ENCODE peak calls at places on chromosomes 6 and 20, in six cellular contexts. One of them, this sample, is unnamed.

GRCh38 chr20:13863244-13863643 is 78.4 kb downstream of the NDUFAF5 start:
- DNase-seq in upper lobe of right lung: no peak
- DNase-seq in IMR-90: no peak
- DNase-seq in tibial nerve: no peak
- DNase-seq in GM12878: no peak
- DNase-seq in uterus: no peak
- DNase-seq in this sample: no peak

GRCh38 chr6:40022867-40023266 is 88.6 kb upstream of the MOCS1 start:
- DNase-seq in tibial nerve: no peak
- DNase-seq in upper lobe of right lung: no peak
- DNase-seq in uterus: no peak
- DNase-seq in GM12878: peak; percentile 15
- DNase-seq in IMR-90: no peak
- DNase-seq in this sample: no peak

GRCh38 chr6:51976374-51976773 is 111.0 kb downstream of the PKHD1 start:
- DNase-seq in IMR-90: no peak
- DNase-seq in upper lobe of right lung: no peak
- DNase-seq in uterus: no peak
- DNase-seq in GM12878: no peak
- DNase-seq in tibial nerve: no peak
- DNase-seq in this sample: no peak

GRCh38 chr20:45426621-45427020 is 10.7 kb downstream of the PIGT start:
- DNase-seq in IMR-90: no peak
- DNase-seq in uterus: no peak
- DNase-seq in tibial nerve: no peak
- DNase-seq in GM12878: no peak
- DNase-seq in upper lobe of right lung: no peak
- DNase-seq in this sample: no peak

GRCh38 chr20:57092112-57092899 is 174.1 kb downstream of the BMP7 start:
- DNase-seq in tibial nerve: peak; percentile 39
- DNase-seq in upper lobe of right lung: peak; percentile 74
- DNase-seq in IMR-90: peak; percentile 26
- DNase-seq in GM12878: peak; percentile 2
- DNase-seq in uterus: peak; percentile 19
- DNase-seq in this sample: no peak

GRCh38 chr6:149990672-149991402 is 27.1 kb downstream of the ULBP1 start:
- DNase-seq in uterus: no peak
- DNase-seq in tibial nerve: no peak
- DNase-seq in IMR-90: no peak
- DNase-seq in GM12878: no peak
- DNase-seq in upper lobe of right lung: no peak
- DNase-seq in this sample: no peak

GRCh38 chr6:50602191-50602810 is 111.0 kb upstream of the TFAP2D start:
- DNase-seq in tibial nerve: no peak
- DNase-seq in uterus: no peak
- DNase-seq in IMR-90: peak; percentile 21
- DNase-seq in GM12878: no peak
- DNase-seq in upper lobe of right lung: no peak
- DNase-seq in this sample: no peak

GRCh38 chr6:91029211-91029610 is 442.3 kb upstream of the MAP3K7 start:
- DNase-seq in upper lobe of right lung: no peak
- DNase-seq in uterus: no peak
- DNase-seq in IMR-90: no peak
- DNase-seq in GM12878: no peak
- DNase-seq in tibial nerve: no peak
- DNase-seq in this sample: no peak

GRCh38 chr20:14264869-14265268 is 72.5 kb downstream of the FLRT3 start:
- DNase-seq in upper lobe of right lung: no peak
- DNase-seq in GM12878: no peak
- DNase-seq in tibial nerve: no peak
- DNase-seq in IMR-90: peak; percentile 37
- DNase-seq in uterus: no peak
- DNase-seq in this sample: no peak

GRCh38 chr6:76831299-76831698 is 632.0 kb downstream of the HTR1B start:
- DNase-seq in GM12878: no peak
- DNase-seq in upper lobe of right lung: no peak
- DNase-seq in IMR-90: no peak
- DNase-seq in uterus: no peak
- DNase-seq in tibial nerve: no peak
- DNase-seq in this sample: no peak

GRCh38 chr6:104784884-104785283 is 74.8 kb downstream of the HACE1 start:
- DNase-seq in uterus: no peak
- DNase-seq in upper lobe of right lung: no peak
- DNase-seq in tibial nerve: no peak
- DNase-seq in GM12878: no peak
- DNase-seq in IMR-90: peak; percentile 41
- DNase-seq in this sample: no peak

GRCh38 chr6:107670792-107671199 is 153.3 kb downstream of the SCML4 start:
- DNase-seq in upper lobe of right lung: no peak
- DNase-seq in GM12878: peak; percentile 66
- DNase-seq in IMR-90: peak; percentile 67
- DNase-seq in tibial nerve: no peak
- DNase-seq in uterus: peak; percentile 35
- DNase-seq in this sample: peak; percentile 67

GRCh38 chr6:136920216-136920857 is 1.8 kb upstream of the SLC35D3 start:
- DNase-seq in IMR-90: no peak
- DNase-seq in uterus: no peak
- DNase-seq in upper lobe of right lung: no peak
- DNase-seq in tibial nerve: no peak
- DNase-seq in GM12878: no peak
- DNase-seq in this sample: no peak

GRCh38 chr6:125846292-125847024 is 55.7 kb downstream of the NCOA7 start:
- DNase-seq in upper lobe of right lung: no peak
- DNase-seq in IMR-90: no peak
- DNase-seq in GM12878: no peak
- DNase-seq in tibial nerve: no peak
- DNase-seq in uterus: no peak
- DNase-seq in this sample: no peak

GRCh38 chr20:32524871-32525501 is 60.1 kb downstream of the NOL4L start:
- DNase-seq in tibial nerve: peak; percentile 40
- DNase-seq in upper lobe of right lung: peak; percentile 85
- DNase-seq in IMR-90: no peak
- DNase-seq in uterus: no peak
- DNase-seq in GM12878: no peak
- DNase-seq in this sample: peak; percentile 77

GRCh38 chr6:34032856-34033255 is 113.0 kb downstream of the GRM4 start:
- DNase-seq in IMR-90: no peak
- DNase-seq in uterus: no peak
- DNase-seq in upper lobe of right lung: no peak
- DNase-seq in tibial nerve: no peak
- DNase-seq in GM12878: no peak
- DNase-seq in this sample: no peak

GRCh38 chr6:100452998-100453397 is 11.7 kb downstream of the SIM1 start:
- DNase-seq in IMR-90: no peak
- DNase-seq in uterus: no peak
- DNase-seq in tibial nerve: no peak
- DNase-seq in GM12878: no peak
- DNase-seq in upper lobe of right lung: no peak
- DNase-seq in this sample: no peak
- H3K9me3 ChIP-seq in IMR-90: peaks cover 46% of the 10 kb centered on the region
- H3K9me3 ChIP-seq in uterus: no peaks in the 10 kb centered on the region
- H3K9me3 ChIP-seq in tibial nerve: no peaks in the 10 kb centered on the region
- H3K9me3 ChIP-seq in GM12878: peaks cover 3% of the 10 kb centered on the region
- H3K9me3 ChIP-seq in upper lobe of right lung: no peaks in the 10 kb centered on the region
- H3K9me3 ChIP-seq in this sample: peaks cover 8% of the 10 kb centered on the region

GRCh38 chr20:55961351-55962320 is 43.7 kb downstream of the CBLN4 start:
- DNase-seq in upper lobe of right lung: no peak
- DNase-seq in IMR-90: no peak
- DNase-seq in tibial nerve: peak; percentile 21
- DNase-seq in uterus: peak; percentile 69
- DNase-seq in GM12878: no peak
- DNase-seq in this sample: no peak
- H3K9me3 ChIP-seq in upper lobe of right lung: no peaks in the 10 kb centered on the region
- H3K9me3 ChIP-seq in IMR-90: peaks cover 5% of the 10 kb centered on the region
- H3K9me3 ChIP-seq in tibial nerve: no peaks in the 10 kb centered on the region
- H3K9me3 ChIP-seq in uterus: no peaks in the 10 kb centered on the region
- H3K9me3 ChIP-seq in GM12878: no peaks in the 10 kb centered on the region
- H3K9me3 ChIP-seq in this sample: no peaks in the 10 kb centered on the region

DNA sequence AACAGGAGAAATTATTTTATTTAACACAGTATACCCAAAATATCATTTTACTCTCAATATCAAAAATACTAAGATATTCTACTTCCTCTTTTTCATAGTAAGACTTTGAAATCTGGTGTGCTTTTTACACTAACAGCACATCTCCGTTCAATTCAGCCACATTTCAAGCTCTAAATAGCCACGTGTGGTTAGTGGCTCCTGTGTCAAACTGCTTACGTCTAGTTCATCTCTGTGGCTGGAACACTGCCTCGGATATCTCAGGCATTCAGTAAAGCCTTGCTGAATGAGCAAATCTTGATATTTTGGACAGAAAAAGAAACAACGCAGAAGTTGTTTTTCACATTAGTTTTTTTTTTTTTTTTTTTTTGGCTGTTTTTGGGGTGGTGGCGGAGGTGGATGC is 136.1 kb downstream of the EYA4 start:
- DNase-seq in GM12878: no peak
- DNase-seq in tibial nerve: no peak
- DNase-seq in IMR-90: no peak
- DNase-seq in upper lobe of right lung: no peak
- DNase-seq in uterus: no peak
- DNase-seq in this sample: no peak
- H3K9me3 ChIP-seq in GM12878: no peaks in the 10 kb centered on the region
- H3K9me3 ChIP-seq in tibial nerve: no peaks in the 10 kb centered on the region
- H3K9me3 ChIP-seq in IMR-90: no peaks in the 10 kb centered on the region
- H3K9me3 ChIP-seq in upper lobe of right lung: no peaks in the 10 kb centered on the region
- H3K9me3 ChIP-seq in uterus: no peaks in the 10 kb centered on the region
- H3K9me3 ChIP-seq in this sample: no peaks in the 10 kb centered on the region

GRCh38 chr6:45215759-45216158 is 112.4 kb upstream of the RUNX2 start:
- DNase-seq in upper lobe of right lung: no peak
- DNase-seq in uterus: no peak
- DNase-seq in GM12878: no peak
- DNase-seq in tibial nerve: no peak
- DNase-seq in IMR-90: no peak
- DNase-seq in this sample: no peak

GRCh38 chr6:45209762-45210161 is 118.4 kb upstream of the RUNX2 start:
- DNase-seq in upper lobe of right lung: no peak
- DNase-seq in IMR-90: peak; percentile 4
- DNase-seq in uterus: no peak
- DNase-seq in GM12878: no peak
- DNase-seq in tibial nerve: no peak
- DNase-seq in this sample: no peak

DNA sequence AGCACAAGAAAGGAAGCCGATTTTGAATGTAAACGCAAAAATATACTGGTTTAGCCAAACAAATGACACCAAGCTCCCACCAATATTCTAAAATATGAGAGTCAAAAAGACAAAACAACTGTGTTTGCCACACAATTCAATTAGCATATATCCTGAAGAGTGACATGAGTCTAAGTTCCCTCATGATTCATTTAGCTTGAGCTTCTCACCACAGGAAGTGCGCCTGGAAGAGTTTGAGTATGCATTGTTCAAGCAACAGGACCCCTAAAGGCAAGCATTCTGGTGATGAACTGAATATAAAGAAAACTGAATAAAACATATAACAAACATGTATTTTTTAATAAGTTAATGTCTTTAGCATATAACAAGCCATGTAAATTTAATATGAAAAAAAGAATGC is 115.2 kb upstream of the RUNX2 start:
- DNase-seq in IMR-90: no peak
- DNase-seq in tibial nerve: no peak
- DNase-seq in uterus: no peak
- DNase-seq in GM12878: no peak
- DNase-seq in upper lobe of right lung: no peak
- DNase-seq in this sample: no peak
- H3K9me3 ChIP-seq in IMR-90: peaks cover 2% of the 10 kb centered on the region
- H3K9me3 ChIP-seq in tibial nerve: peaks cover 14% of the 10 kb centered on the region
- H3K9me3 ChIP-seq in uterus: peaks cover 12% of the 10 kb centered on the region
- H3K9me3 ChIP-seq in GM12878: no peaks in the 10 kb centered on the region
- H3K9me3 ChIP-seq in upper lobe of right lung: peaks cover 4% of the 10 kb centered on the region
- H3K9me3 ChIP-seq in this sample: peaks cover 4% of the 10 kb centered on the region

DNA sequence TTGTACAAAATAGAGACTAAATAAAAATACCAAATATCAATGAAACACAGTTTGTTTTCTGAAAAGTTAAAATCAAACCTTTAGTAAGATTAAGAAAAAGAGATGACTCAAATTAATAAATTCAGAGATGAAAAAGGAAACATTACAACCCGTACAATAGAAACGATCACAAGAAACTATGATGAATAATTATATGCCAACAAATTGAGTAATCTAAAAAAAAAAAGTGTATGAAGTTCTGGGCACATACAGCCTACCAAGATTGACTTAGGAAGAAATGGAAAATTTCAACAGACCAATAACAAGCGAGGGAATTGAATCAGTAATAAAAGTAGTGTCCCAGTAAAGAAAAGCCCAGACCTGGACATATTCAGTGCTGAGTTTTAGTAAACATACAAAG is 94.8 kb downstream of the STXBP5 start:
- DNase-seq in upper lobe of right lung: no peak
- DNase-seq in uterus: no peak
- DNase-seq in IMR-90: no peak
- DNase-seq in tibial nerve: no peak
- DNase-seq in GM12878: no peak
- DNase-seq in this sample: no peak
- H3K9me3 ChIP-seq in upper lobe of right lung: no peaks in the 10 kb centered on the region
- H3K9me3 ChIP-seq in uterus: no peaks in the 10 kb centered on the region
- H3K9me3 ChIP-seq in IMR-90: peaks cover 16% of the 10 kb centered on the region
- H3K9me3 ChIP-seq in tibial nerve: peaks cover 8% of the 10 kb centered on the region
- H3K9me3 ChIP-seq in GM12878: peaks cover 13% of the 10 kb centered on the region
- H3K9me3 ChIP-seq in this sample: no peaks in the 10 kb centered on the region

GRCh38 chr20:40807094-40807623 is 118.1 kb upstream of the MAFB start:
- DNase-seq in tibial nerve: no peak
- DNase-seq in upper lobe of right lung: no peak
- DNase-seq in IMR-90: no peak
- DNase-seq in uterus: no peak
- DNase-seq in GM12878: no peak
- DNase-seq in this sample: no peak

GRCh38 chr20:40803381-40803780 is 114.3 kb upstream of the MAFB start:
- DNase-seq in IMR-90: no peak
- DNase-seq in uterus: no peak
- DNase-seq in tibial nerve: no peak
- DNase-seq in upper lobe of right lung: no peak
- DNase-seq in GM12878: no peak
- DNase-seq in this sample: no peak

GRCh38 chr20:40798066-40798465 is 109.0 kb upstream of the MAFB start:
- DNase-seq in uterus: no peak
- DNase-seq in upper lobe of right lung: no peak
- DNase-seq in IMR-90: no peak
- DNase-seq in GM12878: no peak
- DNase-seq in tibial nerve: no peak
- DNase-seq in this sample: no peak

GRCh38 chr20:40805592-40805991 is 116.6 kb upstream of the MAFB start:
- DNase-seq in tibial nerve: no peak
- DNase-seq in GM12878: no peak
- DNase-seq in IMR-90: no peak
- DNase-seq in upper lobe of right lung: no peak
- DNase-seq in uterus: no peak
- DNase-seq in this sample: no peak

GRCh38 chr20:40802886-40803285 is 113.8 kb upstream of the MAFB start:
- DNase-seq in upper lobe of right lung: no peak
- DNase-seq in IMR-90: no peak
- DNase-seq in tibial nerve: no peak
- DNase-seq in GM12878: no peak
- DNase-seq in uterus: no peak
- DNase-seq in this sample: no peak
- H3K9me3 ChIP-seq in upper lobe of right lung: no peaks in the 10 kb centered on the region
- H3K9me3 ChIP-seq in IMR-90: no peaks in the 10 kb centered on the region
- H3K9me3 ChIP-seq in tibial nerve: no peaks in the 10 kb centered on the region
- H3K9me3 ChIP-seq in GM12878: no peaks in the 10 kb centered on the region
- H3K9me3 ChIP-seq in uterus: no peaks in the 10 kb centered on the region
- H3K9me3 ChIP-seq in this sample: no peaks in the 10 kb centered on the region

This sample was measured in tibial artery.